ENCODE peak calls at places on chromosome 22, in seven cellular contexts. S, E, Y, T, C, W and I are unnamed samples.

GRCh38 chr22:36386351-36386899 is 1.3 kb downstream of the MYH9 start:
- DNase-seq in S (no peak), E (no peak), Y (peak; percentile 44), T (no peak), C (no peak), W (peak; percentile 92), I (no peak)

GRCh38 chr22:32801436-32802290 is at the start of gene TIMP3:
- DNase-seq in S (peak; percentile 63), E (peak; percentile 24), Y (peak; percentile 74), T (peak; percentile 76), C (peak; percentile 92), W (peak; percentile 97), I (peak; percentile 73)

GRCh38 chr22:19703869-19704268 is 10.4 kb upstream of the SEPTIN5 start:
- DNase-seq in S (no peak), E (no peak), Y (no peak), T (no peak), C (no peak), W (peak; percentile 42), I (no peak)

GRCh38 chr22:32478994-32479393 is 4.4 kb downstream of the FBXO7 start:
- DNase-seq in S (peak; percentile 30), E (no peak), Y (no peak), T (no peak), C (no peak), W (no peak), I (no peak)

GRCh38 chr22:34293324-34293723 is 373.0 kb upstream of the LARGE1 start:
- DNase-seq in S (no peak), E (no peak), Y (no peak), T (no peak), C (peak; percentile 10), W (no peak), I (no peak)

GRCh38 chr22:46029574-46030200 is 52.7 kb upstream of the WNT7B start:
- DNase-seq in S (no peak), E (no peak), Y (no peak), T (no peak), C (no peak), W (peak; percentile 56), I (no peak)

GRCh38 chr22:25358421-25359170 is 139.2 kb downstream of the CRYBB2 start:
- DNase-seq in S (no peak), E (no peak), Y (no peak), T (no peak), C (no peak), W (peak; percentile 68), I (no peak)

GRCh38 chr22:42202669-42203068 is 67.8 kb downstream of the TCF20 start:
- DNase-seq in S (peak; percentile 57), E (no peak), Y (no peak), T (no peak), C (no peak), W (no peak), I (peak; percentile 21)

GRCh38 chr22:49012695-49013094 is 815.0 kb downstream of the BRD1 start:
- DNase-seq in S (no peak), E (no peak), Y (no peak), T (no peak), C (no peak), W (no peak), I (no peak)

GRCh38 chr22:23094695-23095466 is 24.6 kb downstream of the GNAZ start:
- DNase-seq in S (no peak), E (no peak), Y (no peak), T (no peak), C (no peak), W (no peak), I (no peak)

GRCh38 chr22:36026741-36027140 is 1.9 kb downstream of the RBFOX2 start:
- DNase-seq in S (peak; percentile 31), E (no peak), Y (no peak), T (no peak), C (no peak), W (no peak), I (no peak)

GRCh38 chr22:41478891-41479521 is 10.1 kb downstream of the ACO2 start:
- DNase-seq in S (no peak), E (no peak), Y (no peak), T (peak; percentile 41), C (no peak), W (no peak), I (no peak)

GRCh38 chr22:23225724-23226496 is 45.6 kb downstream of the BCR start:
- DNase-seq in S (peak; percentile 47), E (no peak), Y (peak; percentile 78), T (peak; percentile 68), C (peak; percentile 49), W (peak; percentile 89), I (no peak)

GRCh38 chr22:49358041-49358440 is 469.6 kb downstream of the BRD1 start:
- DNase-seq in S (no peak), E (no peak), Y (no peak), T (no peak), C (no peak), W (peak; percentile 48), I (no peak)

GRCh38 chr22:35155403-35156025 is 89.6 kb downstream of the ISX start:
- DNase-seq in S (no peak), E (no peak), Y (no peak), T (no peak), C (no peak), W (no peak), I (no peak)

GRCh38 chr22:36331306-36331911 is 56.4 kb downstream of the MYH9 start:
- DNase-seq in S (peak; percentile 96), E (no peak), Y (peak; percentile 80), T (peak; percentile 79), C (peak; percentile 85), W (peak; percentile 95), I (peak; percentile 89)

GRCh38 chr22:20571078-20571503 is 63.7 kb downstream of the MED15 start:
- DNase-seq in S (no peak), E (no peak), Y (no peak), T (no peak), C (no peak), W (no peak), I (no peak)

GRCh38 chr22:49303061-49303735 is 524.5 kb downstream of the BRD1 start:
- DNase-seq in S (no peak), E (no peak), Y (no peak), T (no peak), C (no peak), W (peak; percentile 36), I (no peak)

GRCh38 chr22:20020533-20021195 is at the start of gene TANGO2:
- DNase-seq in S (peak; percentile 73), E (peak; percentile 80), Y (peak; percentile 92), T (peak; percentile 90), C (peak; percentile 91), W (peak; percentile 97), I (peak; percentile 54)

GRCh38 chr22:27094633-27095308 is 437.4 kb downstream of the MIAT start:
- DNase-seq in S (peak; percentile 91), E (no peak), Y (no peak), T (no peak), C (peak; percentile 25), W (no peak), I (no peak)

GRCh38 chr22:25900880-25901279 is 158.9 kb downstream of the MYO18B start:
- DNase-seq in S (no peak), E (peak; percentile 63), Y (no peak), T (no peak), C (peak; percentile 39), W (no peak), I (no peak)

GRCh38 chr22:37455896-37456295 is 28.6 kb upstream of the ELFN2 start:
- DNase-seq in S (peak; percentile 20), E (no peak), Y (no peak), T (no peak), C (no peak), W (no peak), I (no peak)
- H3K27ac ChIP-seq in S (peak overlapping the region; percentile 77), E (no peak overlapping the region), Y (no peak overlapping the region), T (no peak overlapping the region), C (no peak overlapping the region), W (no peak overlapping the region), I (peak overlapping the region; percentile 81)

GRCh38 chr22:24290459-24290858 is 19.8 kb downstream of the SPECC1L start:
- DNase-seq in S (peak; percentile 36), E (no peak), Y (no peak), T (no peak), C (no peak), W (no peak), I (no peak)

GRCh38 chr22:24289138-24289537 is 18.5 kb downstream of the SPECC1L start:
- DNase-seq in S (peak; percentile 94), E (no peak), Y (no peak), T (no peak), C (no peak), W (no peak), I (peak; percentile 33)

GRCh38 chr22:24291538-24292201 is 21.0 kb downstream of the SPECC1L start:
- DNase-seq in S (no peak), E (no peak), Y (no peak), T (no peak), C (no peak), W (no peak), I (no peak)

GRCh38 chr22:24285245-24285644 is 14.6 kb downstream of the SPECC1L start:
- DNase-seq in S (peak; percentile 29), E (no peak), Y (no peak), T (no peak), C (no peak), W (no peak), I (no peak)

DNA sequence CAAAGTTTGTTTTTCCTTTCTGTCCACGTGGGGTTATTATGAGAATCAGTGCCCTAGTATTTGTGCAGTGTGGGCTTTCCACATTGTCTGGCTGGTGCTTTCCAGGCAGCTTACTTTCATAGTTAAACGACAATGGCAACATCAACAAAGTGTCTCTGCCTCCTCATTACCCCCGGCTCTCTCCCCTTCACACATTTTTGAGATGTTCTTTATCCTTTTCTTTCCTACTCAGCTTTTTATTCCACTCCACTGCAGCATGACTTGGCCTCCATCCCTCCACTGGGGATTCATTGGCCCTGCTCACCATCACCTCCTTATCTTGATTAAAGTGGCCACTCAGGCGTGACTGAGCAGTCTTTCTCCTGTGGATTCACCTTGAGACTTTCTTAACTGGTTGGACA is 19.1 kb downstream of the SPECC1L start:
- DNase-seq in S (peak; percentile 48), E (no peak), Y (no peak), T (no peak), C (no peak), W (no peak), I (no peak)
- H3K27ac ChIP-seq in S (peak overlapping the region; percentile 64), E (peak overlapping the region; percentile 11), Y (peak overlapping the region; percentile 49), T (peak overlapping the region; percentile 78), C (peak overlapping the region; percentile 74), W (peak overlapping the region; percentile 26), I (peak overlapping the region; percentile 39)

DNA sequence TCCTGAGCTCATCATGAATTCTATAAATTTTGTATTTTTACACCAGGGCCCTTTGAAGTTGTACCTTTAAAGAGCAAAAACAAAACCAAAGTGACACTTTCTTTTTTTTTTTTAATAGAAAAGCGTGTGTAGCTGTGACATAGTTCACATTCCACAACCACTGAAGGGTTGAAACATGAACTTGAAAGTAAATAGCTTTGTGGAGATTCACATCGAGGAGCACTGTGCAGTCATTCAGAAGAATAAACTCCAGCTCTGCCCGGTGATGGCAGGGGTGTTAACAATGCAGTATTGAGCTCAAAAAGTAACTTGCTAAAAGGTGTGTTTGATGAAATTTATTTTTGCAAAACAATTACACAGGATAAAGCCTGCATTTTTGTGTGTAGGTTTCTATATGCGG is 1166.2 kb downstream of the TBC1D22A start:
- DNase-seq in S (no peak), E (no peak), Y (no peak), T (no peak), C (no peak), W (no peak), I (no peak)
- H3K27ac ChIP-seq in S (no peak overlapping the region), E (no peak overlapping the region), Y (no peak overlapping the region), T (no peak overlapping the region), C (no peak overlapping the region), W (no peak overlapping the region), I (no peak overlapping the region)

DNA sequence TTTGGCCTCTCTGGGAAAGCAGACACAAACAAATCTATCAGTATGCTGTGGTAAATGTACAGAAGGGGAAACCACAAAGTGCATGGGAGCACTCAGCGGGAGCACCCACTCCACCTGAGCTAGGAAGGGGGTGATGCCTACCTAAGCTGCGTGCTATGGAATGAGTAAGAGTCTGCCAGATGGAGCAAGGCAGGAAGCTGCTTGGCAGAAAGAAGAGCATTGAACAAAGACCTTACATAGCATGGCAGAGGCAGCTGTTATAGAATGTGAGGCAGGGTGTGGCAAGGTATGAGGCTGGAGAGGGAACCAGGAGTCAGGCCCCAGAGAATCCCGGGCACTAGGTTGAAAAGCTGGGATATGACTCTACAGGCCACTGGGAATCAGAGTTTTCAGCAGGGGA is 13.8 kb upstream of the MTFP1 start:
- DNase-seq in S (no peak), E (no peak), Y (no peak), T (no peak), C (no peak), W (no peak), I (no peak)
- H3K27ac ChIP-seq in S (no peak overlapping the region), E (no peak overlapping the region), Y (peak overlapping the region; percentile 19), T (no peak overlapping the region), C (no peak overlapping the region), W (no peak overlapping the region), I (no peak overlapping the region)